ENCODE peak calls at places on chromosomes 4 and X, in six cellular contexts. One of them, this sample, is unnamed.

GRCh38 chr4:133148690-133149363 is at the start of gene PCDH10:
- DNase-seq in lower lobe of right lung: peak
- DNase-seq in fibroblast of lung: peak
- DNase-seq in tibial nerve: peak
- DNase-seq in M059J: peak
- DNase-seq in naive thymus-derived CD8-positive, alpha-beta T cell: no peak
- DNase-seq in this sample: peak

GRCh38 chr4:163332526-163333405 is at the start of gene NPY1R:
- DNase-seq in M059J: peak
- DNase-seq in naive thymus-derived CD8-positive, alpha-beta T cell: no peak
- DNase-seq in tibial nerve: peak
- DNase-seq in fibroblast of lung: peak
- DNase-seq in lower lobe of right lung: peak
- DNase-seq in this sample: peak

GRCh38 chr4:26330186-26330787 is 9.5 kb downstream of the RBPJ start:
- DNase-seq in fibroblast of lung: peak
- DNase-seq in tibial nerve: no peak
- DNase-seq in M059J: peak
- DNase-seq in lower lobe of right lung: no peak
- DNase-seq in naive thymus-derived CD8-positive, alpha-beta T cell: no peak
- DNase-seq in this sample: peak

GRCh38 chr4:168514249-168514852 is 17.5 kb downstream of the PALLD start:
- DNase-seq in naive thymus-derived CD8-positive, alpha-beta T cell: no peak
- DNase-seq in lower lobe of right lung: no peak
- DNase-seq in fibroblast of lung: peak
- DNase-seq in M059J: peak
- DNase-seq in tibial nerve: no peak
- DNase-seq in this sample: no peak

GRCh38 chr4:84985952-84986351 is 19.5 kb upstream of the WDFY3 start:
- DNase-seq in M059J: peak
- DNase-seq in naive thymus-derived CD8-positive, alpha-beta T cell: no peak
- DNase-seq in fibroblast of lung: peak
- DNase-seq in lower lobe of right lung: no peak
- DNase-seq in tibial nerve: no peak
- DNase-seq in this sample: peak

GRCh38 chr4:42484630-42485029 is 87.3 kb downstream of the SHISA3 start:
- DNase-seq in fibroblast of lung: no peak
- DNase-seq in tibial nerve: no peak
- DNase-seq in naive thymus-derived CD8-positive, alpha-beta T cell: no peak
- DNase-seq in lower lobe of right lung: no peak
- DNase-seq in M059J: no peak
- DNase-seq in this sample: no peak

GRCh38 chr4:87132035-87132434 is 88.4 kb downstream of the KLHL8 start:
- DNase-seq in naive thymus-derived CD8-positive, alpha-beta T cell: no peak
- DNase-seq in tibial nerve: no peak
- DNase-seq in fibroblast of lung: no peak
- DNase-seq in lower lobe of right lung: no peak
- DNase-seq in M059J: no peak
- DNase-seq in this sample: no peak

GRCh38 chr4:6338175-6338950 is 68.7 kb downstream of the WFS1 start:
- DNase-seq in M059J: no peak
- DNase-seq in lower lobe of right lung: peak
- DNase-seq in fibroblast of lung: no peak
- DNase-seq in tibial nerve: no peak
- DNase-seq in naive thymus-derived CD8-positive, alpha-beta T cell: no peak
- DNase-seq in this sample: no peak

GRCh38 chr4:128284317-128284716 is 3.3 kb downstream of the PGRMC2 start:
- DNase-seq in lower lobe of right lung: no peak
- DNase-seq in M059J: no peak
- DNase-seq in fibroblast of lung: no peak
- DNase-seq in tibial nerve: no peak
- DNase-seq in naive thymus-derived CD8-positive, alpha-beta T cell: no peak
- DNase-seq in this sample: no peak

GRCh38 chr4:76993787-76994641 is 44.5 kb downstream of the SEPTIN11 start:
- DNase-seq in lower lobe of right lung: no peak
- DNase-seq in tibial nerve: no peak
- DNase-seq in fibroblast of lung: no peak
- DNase-seq in M059J: no peak
- DNase-seq in naive thymus-derived CD8-positive, alpha-beta T cell: peak
- DNase-seq in this sample: no peak

GRCh38 chrX:48914593-48915493 is 3.4 kb upstream of the SLC35A2 start:
- DNase-seq in tibial nerve: no peak
- DNase-seq in naive thymus-derived CD8-positive, alpha-beta T cell: no peak
- DNase-seq in fibroblast of lung: no peak
- DNase-seq in M059J: no peak
- DNase-seq in lower lobe of right lung: no peak
- DNase-seq in this sample: no peak

GRCh38 chr4:16122784-16123183 is 39.0 kb upstream of the PROM1 start:
- DNase-seq in lower lobe of right lung: no peak
- DNase-seq in naive thymus-derived CD8-positive, alpha-beta T cell: no peak
- DNase-seq in M059J: no peak
- DNase-seq in fibroblast of lung: no peak
- DNase-seq in tibial nerve: no peak
- DNase-seq in this sample: no peak

GRCh38 chrX:8755116-8755515 is 23.2 kb upstream of the ANOS1 start:
- DNase-seq in lower lobe of right lung: no peak
- DNase-seq in tibial nerve: no peak
- DNase-seq in fibroblast of lung: no peak
- DNase-seq in M059J: no peak
- DNase-seq in naive thymus-derived CD8-positive, alpha-beta T cell: no peak
- DNase-seq in this sample: no peak

GRCh38 chr4:853416-853781 is 27.5 kb upstream of the CPLX1 start:
- DNase-seq in tibial nerve: no peak
- DNase-seq in lower lobe of right lung: peak
- DNase-seq in fibroblast of lung: no peak
- DNase-seq in naive thymus-derived CD8-positive, alpha-beta T cell: no peak
- DNase-seq in M059J: no peak
- DNase-seq in this sample: no peak

GRCh38 chr4:37812713-37813112 is 13.8 kb upstream of the PGM2 start:
- DNase-seq in tibial nerve: no peak
- DNase-seq in M059J: peak
- DNase-seq in fibroblast of lung: peak
- DNase-seq in naive thymus-derived CD8-positive, alpha-beta T cell: no peak
- DNase-seq in lower lobe of right lung: no peak
- DNase-seq in this sample: peak

GRCh38 chr4:184019667-184020665 is 114.9 kb downstream of the STOX2 start:
- DNase-seq in fibroblast of lung: no peak
- DNase-seq in naive thymus-derived CD8-positive, alpha-beta T cell: no peak
- DNase-seq in lower lobe of right lung: no peak
- DNase-seq in M059J: no peak
- DNase-seq in tibial nerve: no peak
- DNase-seq in this sample: no peak

GRCh38 chrX:78687586-78687985 is 28.5 kb upstream of the RTL3 start:
- DNase-seq in fibroblast of lung: no peak
- DNase-seq in tibial nerve: no peak
- DNase-seq in naive thymus-derived CD8-positive, alpha-beta T cell: no peak
- DNase-seq in lower lobe of right lung: no peak
- DNase-seq in M059J: no peak
- DNase-seq in this sample: no peak

GRCh38 chr4:35105486-35105885 is 1138.8 kb downstream of the ARAP2 start:
- DNase-seq in tibial nerve: no peak
- DNase-seq in lower lobe of right lung: no peak
- DNase-seq in M059J: no peak
- DNase-seq in naive thymus-derived CD8-positive, alpha-beta T cell: no peak
- DNase-seq in fibroblast of lung: no peak
- DNase-seq in this sample: no peak

GRCh38 chr4:56622176-56622575 is 58.9 kb downstream of the HOPX start:
- DNase-seq in naive thymus-derived CD8-positive, alpha-beta T cell: no peak
- DNase-seq in M059J: peak
- DNase-seq in fibroblast of lung: no peak
- DNase-seq in tibial nerve: no peak
- DNase-seq in lower lobe of right lung: no peak
- DNase-seq in this sample: no peak

GRCh38 chr4:169064281-169064680 is 54.2 kb upstream of the CBR4 start:
- DNase-seq in lower lobe of right lung: no peak
- DNase-seq in tibial nerve: no peak
- DNase-seq in fibroblast of lung: peak
- DNase-seq in naive thymus-derived CD8-positive, alpha-beta T cell: no peak
- DNase-seq in M059J: no peak
- DNase-seq in this sample: no peak

GRCh38 chr4:111037591-111037990 is 414.7 kb upstream of the PITX2 start:
- DNase-seq in tibial nerve: no peak
- DNase-seq in M059J: no peak
- DNase-seq in lower lobe of right lung: no peak
- DNase-seq in naive thymus-derived CD8-positive, alpha-beta T cell: no peak
- DNase-seq in fibroblast of lung: no peak
- DNase-seq in this sample: no peak

GRCh38 chr4:38237139-38237538 is 276.9 kb downstream of the PTTG2 start:
- DNase-seq in lower lobe of right lung: no peak
- DNase-seq in M059J: peak
- DNase-seq in naive thymus-derived CD8-positive, alpha-beta T cell: no peak
- DNase-seq in fibroblast of lung: peak
- DNase-seq in tibial nerve: no peak
- DNase-seq in this sample: peak

GRCh38 chr4:40192286-40193017 is 4.4 kb upstream of the RHOH start:
- DNase-seq in fibroblast of lung: no peak
- DNase-seq in tibial nerve: no peak
- DNase-seq in naive thymus-derived CD8-positive, alpha-beta T cell: no peak
- DNase-seq in M059J: no peak
- DNase-seq in lower lobe of right lung: no peak
- DNase-seq in this sample: no peak

GRCh38 chr4:111992604-111993151 is 152.6 kb upstream of the FAM241A start:
- DNase-seq in fibroblast of lung: no peak
- DNase-seq in tibial nerve: no peak
- DNase-seq in M059J: no peak
- DNase-seq in naive thymus-derived CD8-positive, alpha-beta T cell: no peak
- DNase-seq in lower lobe of right lung: no peak
- DNase-seq in this sample: no peak

GRCh38 chr4:183118585-183118984 is 19.5 kb downstream of the WWC2 start:
- DNase-seq in M059J: peak
- DNase-seq in fibroblast of lung: peak
- DNase-seq in naive thymus-derived CD8-positive, alpha-beta T cell: no peak
- DNase-seq in lower lobe of right lung: no peak
- DNase-seq in tibial nerve: no peak
- DNase-seq in this sample: peak

GRCh38 chrX:106619797-106620196 is 8.0 kb downstream of the RADX start:
- DNase-seq in M059J: peak
- DNase-seq in lower lobe of right lung: no peak
- DNase-seq in fibroblast of lung: peak
- DNase-seq in tibial nerve: no peak
- DNase-seq in naive thymus-derived CD8-positive, alpha-beta T cell: no peak
- DNase-seq in this sample: no peak

GRCh38 chrX:12614266-12614665 is 176.9 kb upstream of the PRPS2 start:
- DNase-seq in tibial nerve: no peak
- DNase-seq in naive thymus-derived CD8-positive, alpha-beta T cell: no peak
- DNase-seq in M059J: no peak
- DNase-seq in fibroblast of lung: no peak
- DNase-seq in lower lobe of right lung: no peak
- DNase-seq in this sample: no peak

GRCh38 chr4:137993232-137993631 is 248.9 kb downstream of the SLC7A11 start:
- DNase-seq in M059J: peak
- DNase-seq in naive thymus-derived CD8-positive, alpha-beta T cell: no peak
- DNase-seq in lower lobe of right lung: no peak
- DNase-seq in fibroblast of lung: no peak
- DNase-seq in tibial nerve: no peak
- DNase-seq in this sample: no peak

GRCh38 chrX:55111578-55112254 is 22.9 kb downstream of the PAGE2 start:
- DNase-seq in fibroblast of lung: no peak
- DNase-seq in tibial nerve: no peak
- DNase-seq in naive thymus-derived CD8-positive, alpha-beta T cell: no peak
- DNase-seq in lower lobe of right lung: no peak
- DNase-seq in M059J: no peak
- DNase-seq in this sample: no peak

GRCh38 chrX:124028177-124028576 is 66.7 kb downstream of the STAG2 start:
- DNase-seq in lower lobe of right lung: no peak
- DNase-seq in fibroblast of lung: peak
- DNase-seq in naive thymus-derived CD8-positive, alpha-beta T cell: no peak
- DNase-seq in tibial nerve: no peak
- DNase-seq in M059J: peak
- DNase-seq in this sample: peak

GRCh38 chrX:22164770-22165388 is 107.8 kb upstream of the CBLL2 start:
- DNase-seq in fibroblast of lung: peak
- DNase-seq in M059J: peak
- DNase-seq in naive thymus-derived CD8-positive, alpha-beta T cell: no peak
- DNase-seq in lower lobe of right lung: no peak
- DNase-seq in tibial nerve: no peak
- DNase-seq in this sample: peak

GRCh38 chr4:37132351-37132989 is 112.1 kb upstream of the NWD2 start:
- DNase-seq in fibroblast of lung: no peak
- DNase-seq in naive thymus-derived CD8-positive, alpha-beta T cell: no peak
- DNase-seq in tibial nerve: no peak
- DNase-seq in lower lobe of right lung: no peak
- DNase-seq in M059J: no peak
- DNase-seq in this sample: no peak

GRCh38 chr4:38122060-38122459 is 161.9 kb downstream of the PTTG2 start:
- DNase-seq in tibial nerve: no peak
- DNase-seq in fibroblast of lung: no peak
- DNase-seq in M059J: no peak
- DNase-seq in lower lobe of right lung: no peak
- DNase-seq in naive thymus-derived CD8-positive, alpha-beta T cell: no peak
- DNase-seq in this sample: no peak

GRCh38 chr4:19473569-19473968 is 778.1 kb upstream of the SLIT2 start:
- DNase-seq in fibroblast of lung: peak
- DNase-seq in M059J: peak
- DNase-seq in tibial nerve: no peak
- DNase-seq in lower lobe of right lung: no peak
- DNase-seq in naive thymus-derived CD8-positive, alpha-beta T cell: no peak
- DNase-seq in this sample: no peak

GRCh38 chrX:10636337-10636736 is 16.0 kb upstream of the MID1 start:
- DNase-seq in lower lobe of right lung: no peak
- DNase-seq in tibial nerve: no peak
- DNase-seq in M059J: peak
- DNase-seq in fibroblast of lung: peak
- DNase-seq in naive thymus-derived CD8-positive, alpha-beta T cell: no peak
- DNase-seq in this sample: no peak

GRCh38 chrX:150767045-150767395 is 73.8 kb downstream of the MTMR1 start:
- DNase-seq in naive thymus-derived CD8-positive, alpha-beta T cell: no peak
- DNase-seq in fibroblast of lung: no peak
- DNase-seq in tibial nerve: no peak
- DNase-seq in lower lobe of right lung: peak
- DNase-seq in M059J: peak
- DNase-seq in this sample: no peak

GRCh38 chr4:106201373-106201772 is 114.6 kb downstream of the TBCK start:
- DNase-seq in M059J: peak
- DNase-seq in fibroblast of lung: peak
- DNase-seq in naive thymus-derived CD8-positive, alpha-beta T cell: no peak
- DNase-seq in tibial nerve: no peak
- DNase-seq in lower lobe of right lung: no peak
- DNase-seq in this sample: no peak

GRCh38 chr4:128596844-128597243 is 212.7 kb upstream of the JADE1 start:
- DNase-seq in M059J: no peak
- DNase-seq in lower lobe of right lung: no peak
- DNase-seq in naive thymus-derived CD8-positive, alpha-beta T cell: no peak
- DNase-seq in tibial nerve: no peak
- DNase-seq in fibroblast of lung: peak
- DNase-seq in this sample: no peak

This sample was measured in astrocyte.